ENCODE peak calls at places on chromosomes 13 and 19, in nine cellular contexts. D is adrenal gland; K is brain microvascular endothelial cell; Z is BJ; N is nephron progenitor cell; T is thyroid gland; U is dorsolateral prefrontal cortex; S is fibroblast of pulmonary artery; E is CD4-positive, alpha-beta T cell. V is an unnamed sample.

GRCh38 chr13:72403396-72404010 is 323.9 kb downstream of the MZT1 start:
- DNase-seq in N (no peak), D (no peak), E (no peak), T (no peak), K (no peak), S (no peak), U (no peak), Z (no peak), V (no peak)

GRCh38 chr13:100069278-100069677 is 19.6 kb upstream of the PCCA start:
- DNase-seq in K (no peak), T (no peak), U (no peak), E (no peak), N (no peak), D (no peak), Z (no peak), S (peak), V (peak)

GRCh38 chr13:78595819-78596700 is 7.3 kb downstream of the POU4F1 start:
- DNase-seq in K (no peak), N (peak), T (no peak), D (no peak), Z (no peak), S (no peak), E (no peak), U (no peak), V (no peak)

GRCh38 chr13:85666356-85666755 is 132.9 kb downstream of the SLITRK6 start:
- DNase-seq in K (no peak), N (no peak), D (no peak), Z (no peak), S (no peak), U (no peak), T (no peak), E (no peak), V (no peak)

GRCh38 chr19:50639121-50640112 is at the start of gene SYT3:
- DNase-seq in Z (no peak), T (peak), N (peak), S (peak), U (peak), D (peak), K (peak), E (peak), V (no peak)

GRCh38 chr19:11203194-11204075 is 6.1 kb upstream of the KANK2 start:
- DNase-seq in D (peak), T (peak), E (no peak), K (peak), N (peak), Z (peak), S (peak), U (no peak), V (peak)

GRCh38 chr13:89136678-89137077 is 1465.5 kb downstream of the SLITRK5 start:
- DNase-seq in U (no peak), S (no peak), Z (no peak), E (no peak), T (no peak), N (no peak), K (no peak), D (no peak), V (no peak)

GRCh38 chr13:97953376-97953970 is at the start of gene IPO5:
- DNase-seq in K (peak), U (no peak), S (no peak), E (no peak), Z (no peak), D (no peak), T (no peak), N (peak), V (no peak)

GRCh38 chr13:79581870-79582315 is 100.9 kb downstream of the NDFIP2 start:
- DNase-seq in U (peak), E (no peak), D (no peak), N (no peak), T (no peak), S (peak), Z (no peak), K (peak), V (peak)

GRCh38 chr19:18304496-18305312 is 18.2 kb downstream of the LSM4 start:
- DNase-seq in D (peak), E (peak), N (peak), Z (no peak), K (peak), U (peak), T (peak), S (peak), V (no peak)
- TF ChIP-seq CTCF in D (peak), E (no peak), N (no peak), Z (peak), K (peak), U (no peak), T (peak), S (no peak), V (no peak)

DNA sequence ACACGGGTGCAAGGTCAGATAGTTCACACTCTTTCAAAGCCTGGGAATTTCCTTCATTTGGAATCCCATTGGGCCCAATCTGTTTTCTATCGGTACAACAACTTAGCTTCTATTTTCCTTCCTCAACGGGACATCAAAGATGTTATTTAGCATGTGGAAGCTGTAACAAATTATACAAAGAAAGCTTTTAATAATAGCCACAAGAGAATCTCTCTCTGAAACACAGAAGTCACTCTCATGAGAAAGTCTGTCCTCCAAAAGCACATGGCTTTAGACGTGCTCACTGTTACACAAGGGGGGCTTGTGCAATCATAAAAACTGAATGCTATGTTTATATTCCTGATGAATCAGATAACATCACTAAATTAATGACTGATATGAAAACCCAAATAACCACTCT is 28.9 kb upstream of the CYSLTR2 start:
- DNase-seq in N (no peak), T (no peak), Z (no peak), S (peak), K (peak), U (no peak), E (no peak), D (peak), V (peak)
- TF ChIP-seq CTCF in N (no peak), T (no peak), Z (no peak), S (no peak), K (no peak), U (no peak), E (no peak), D (no peak), V (no peak)

GRCh38 chr13:113432509-113433270 is 20.6 kb downstream of the ADPRHL1 start:
- DNase-seq in T (no peak), D (no peak), S (no peak), Z (no peak), U (no peak), K (no peak), N (no peak), E (no peak), V (no peak)
- TF ChIP-seq CTCF in T (no peak), D (no peak), S (no peak), Z (no peak), U (no peak), K (no peak), N (no peak), E (no peak), V (no peak)

DNA sequence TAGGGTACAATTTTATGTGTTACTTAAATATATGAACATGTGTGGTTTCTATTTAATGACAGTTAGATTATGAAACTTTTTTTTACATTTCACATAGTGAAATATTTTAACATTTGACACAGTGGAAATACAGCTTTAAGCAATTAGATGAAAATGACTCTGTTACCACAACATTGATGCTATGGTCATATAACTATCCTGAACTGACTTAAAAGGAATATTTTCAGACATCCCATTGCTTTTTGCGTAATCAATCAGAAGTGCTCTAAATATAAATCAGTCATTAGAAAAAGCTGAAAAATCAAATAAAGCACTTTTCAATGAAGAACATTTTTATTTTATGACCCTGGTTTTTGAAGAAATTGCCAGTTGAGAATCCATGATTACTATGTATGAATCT is 80.3 kb downstream of the UFM1 start:
- DNase-seq in N (no peak), U (no peak), S (no peak), D (no peak), T (no peak), E (no peak), Z (no peak), K (no peak), V (no peak)
- TF ChIP-seq CTCF in N (no peak), U (no peak), S (no peak), D (no peak), T (no peak), E (no peak), Z (no peak), K (no peak), V (no peak)

GRCh38 chr19:19320362-19321142 is at the start of the genes MAU2 and SUGP1:
- DNase-seq in Z (peak), E (peak), K (peak), N (peak), U (peak), S (peak), T (peak), D (peak), V (peak)
- TF ChIP-seq CTCF in Z (peak), E (peak), K (peak), N (no peak), U (peak), S (peak), T (peak), D (peak), V (no peak)

DNA sequence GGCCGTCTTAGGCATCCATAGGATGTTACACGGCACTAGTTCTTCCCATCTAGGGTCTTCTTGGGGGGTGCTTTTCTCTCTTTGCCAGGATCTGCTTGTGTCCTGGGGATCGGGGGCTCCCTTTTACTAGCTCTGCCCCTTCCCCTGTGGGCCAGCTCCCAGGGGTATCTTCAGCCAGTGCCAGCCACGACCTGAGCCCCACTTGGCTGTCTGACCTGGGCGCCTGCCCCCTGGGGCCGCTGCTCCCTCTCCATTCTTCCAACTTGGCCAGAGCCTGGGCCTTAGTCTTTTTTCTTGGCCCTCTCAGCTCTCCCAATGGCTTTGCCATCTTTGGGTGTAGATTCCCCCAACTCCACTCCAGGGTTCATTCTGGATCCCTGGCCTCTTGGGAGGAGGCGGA is 3.1 kb downstream of the PRKACA start:
- DNase-seq in U (no peak), N (no peak), T (no peak), Z (no peak), S (no peak), E (no peak), K (no peak), D (no peak), V (no peak)
- TF ChIP-seq CTCF in U (no peak), N (no peak), T (no peak), Z (no peak), S (no peak), E (no peak), K (no peak), D (no peak), V (no peak)

GRCh38 chr13:109121826-109122225 is 492.4 kb downstream of the MYO16 start:
- DNase-seq in D (no peak), K (no peak), T (no peak), U (no peak), Z (no peak), E (no peak), N (no peak), S (no peak), V (no peak)

GRCh38 chr13:109119886-109120285 is 490.5 kb downstream of the MYO16 start:
- DNase-seq in K (no peak), D (no peak), T (no peak), N (no peak), S (no peak), Z (no peak), U (no peak), E (no peak), V (no peak)

GRCh38 chr13:109126973-109127615 is 497.7 kb downstream of the MYO16 start:
- DNase-seq in E (no peak), U (no peak), Z (no peak), K (no peak), S (no peak), T (no peak), D (no peak), N (no peak), V (no peak)

DNA sequence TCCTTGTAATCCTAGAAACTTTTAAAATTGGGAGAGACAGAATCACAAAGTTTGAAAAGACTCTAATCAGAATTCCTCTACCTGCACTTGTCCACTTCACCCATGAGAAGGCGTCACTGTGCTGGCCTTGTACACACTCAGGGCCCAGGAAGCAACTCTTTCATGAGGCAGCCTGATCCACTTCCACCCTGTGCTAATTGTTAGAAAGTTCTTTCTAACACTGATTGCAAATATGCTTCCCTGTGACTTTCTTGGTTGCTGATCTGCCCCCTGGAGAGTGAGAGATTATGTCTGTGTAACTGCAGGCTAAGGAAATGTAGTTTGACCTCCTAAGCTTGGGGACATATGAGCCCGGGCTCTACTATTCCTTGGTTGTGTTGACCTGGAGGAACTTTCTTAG is 494.6 kb downstream of the MYO16 start:
- DNase-seq in D (no peak), S (no peak), U (no peak), N (no peak), K (no peak), T (no peak), Z (no peak), E (no peak), V (no peak)
- TF ChIP-seq CTCF in D (no peak), S (no peak), U (no peak), N (no peak), K (no peak), T (no peak), Z (no peak), E (no peak), V (no peak)

V was measured in MCF 10A.